ENCODE peak calls at places on chromosomes 16 and 17, in six cellular contexts. W, U, A, S, X and M are unnamed samples.

GRCh38 chr17:10243905-10244844 is 45.8 kb upstream of the GAS7 start:
- DNase-seq in W (peak), U (no peak), A (no peak), S (no peak), X (no peak), M (peak)

GRCh38 chr16:89572478-89573205 is 2.9 kb upstream of the CPNE7 start:
- DNase-seq in W (no peak), U (no peak), A (no peak), S (no peak), X (no peak), M (no peak)

GRCh38 chr17:8835631-8836364 is 31.7 kb downstream of the PIK3R6 start:
- DNase-seq in W (no peak), U (no peak), A (peak), S (no peak), X (no peak), M (no peak)

GRCh38 chr16:28974007-28974436 is 556 bp upstream of the SPNS1 start:
- DNase-seq in W (peak), U (peak), A (peak), S (peak), X (peak), M (peak)

GRCh38 chr16:89620406-89620841 is 7.0 kb downstream of the DPEP1 start:
- DNase-seq in W (no peak), U (no peak), A (no peak), S (no peak), X (no peak), M (no peak)

GRCh38 chr16:68909099-68909733 is 65.9 kb downstream of the TANGO6 start:
- DNase-seq in W (no peak), U (no peak), A (no peak), S (peak), X (no peak), M (no peak)

GRCh38 chr17:36131436-36131835 is 27.8 kb downstream of the CCL4 start:
- DNase-seq in W (no peak), U (no peak), A (no peak), S (no peak), X (no peak), M (no peak)

GRCh38 chr17:73546770-73547345 is 97.4 kb downstream of the SDK2 start:
- DNase-seq in W (no peak), U (peak), A (no peak), S (peak), X (no peak), M (peak)

GRCh38 chr17:64384253-64385186 is 6.1 kb downstream of the PECAM1 start:
- DNase-seq in W (peak), U (no peak), A (no peak), S (no peak), X (peak), M (no peak)

GRCh38 chr16:83113317-83113716 is 486.5 kb downstream of the CDH13 start:
- DNase-seq in W (no peak), U (no peak), A (no peak), S (no peak), X (no peak), M (no peak)

GRCh38 chr17:43756176-43756575 is 2.4 kb downstream of the SOST start:
- DNase-seq in W (no peak), U (no peak), A (no peak), S (no peak), X (no peak), M (no peak)

GRCh38 chr16:69561901-69562300 is 3.9 kb upstream of the NFAT5 start:
- DNase-seq in W (no peak), U (no peak), A (no peak), S (no peak), X (no peak), M (no peak)

GRCh38 chr17:19747159-19747719 is 859 bp downstream of the ALDH3A1 start:
- DNase-seq in W (no peak), U (no peak), A (no peak), S (no peak), X (no peak), M (no peak)

GRCh38 chr17:19750835-19751234 is 2.7 kb upstream of the ALDH3A1 start:
- DNase-seq in W (no peak), U (no peak), A (no peak), S (no peak), X (no peak), M (peak)

GRCh38 chr17:19750020-19750572 is 2.0 kb upstream of the ALDH3A1 start:
- DNase-seq in W (no peak), U (peak), A (no peak), S (no peak), X (no peak), M (no peak)

GRCh38 chr17:19747829-19748806 is at the start of gene ALDH3A1:
- DNase-seq in W (no peak), U (peak), A (no peak), S (no peak), X (no peak), M (peak)

DNA sequence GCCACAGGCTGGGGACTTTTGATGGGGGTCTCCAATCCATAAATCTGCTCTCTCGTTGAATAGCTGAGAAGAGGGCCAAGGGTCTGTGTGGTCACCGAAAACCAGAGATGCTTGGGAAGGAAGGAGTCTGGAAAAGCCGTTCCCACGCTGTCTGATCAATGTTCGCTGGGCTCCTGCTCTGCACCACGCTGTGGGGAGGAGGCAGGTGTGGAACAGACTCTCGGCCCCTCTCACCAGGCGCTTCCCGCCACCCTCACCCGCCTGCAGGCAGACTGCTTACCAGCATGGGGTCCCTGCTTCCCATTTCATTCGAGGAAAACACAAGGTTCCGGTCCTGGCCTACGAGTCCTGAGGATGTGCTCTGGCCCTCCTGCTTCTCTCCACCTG is 702 bp upstream of the ALDH3A1 start:
- DNase-seq in W (no peak), U (no peak), A (no peak), S (no peak), X (no peak), M (no peak)
- H3K4me3 ChIP-seq in W (no peak), U (no peak), A (no peak), S (no peak), X (no peak), M (no peak)

GRCh38 chr16:1565083-1565805 is 31.8 kb downstream of the TMEM204 start:
- DNase-seq in W (peak), U (no peak), A (no peak), S (no peak), X (no peak), M (no peak)

GRCh38 chr16:1563786-1564185 is 30.3 kb downstream of the TMEM204 start:
- DNase-seq in W (no peak), U (no peak), A (no peak), S (no peak), X (no peak), M (no peak)

GRCh38 chr16:1571012-1571671 is 37.7 kb downstream of the TMEM204 start:
- DNase-seq in W (no peak), U (no peak), A (no peak), S (no peak), X (no peak), M (no peak)

GRCh38 chr16:1564325-1564724 is 30.9 kb downstream of the TMEM204 start:
- DNase-seq in W (no peak), U (no peak), A (no peak), S (no peak), X (no peak), M (no peak)

GRCh38 chr16:1567988-1568387 is 34.5 kb downstream of the TMEM204 start:
- DNase-seq in W (no peak), U (no peak), A (no peak), S (no peak), X (no peak), M (no peak)
- H3K4me3 ChIP-seq in W (no peak), U (no peak), A (no peak), S (no peak), X (no peak), M (no peak)

GRCh38 chr17:67818110-67819002 is 6.9 kb upstream of the BPTF start:
- DNase-seq in W (no peak), U (no peak), A (no peak), S (no peak), X (no peak), M (no peak)
- H3K4me3 ChIP-seq in W (no peak), U (no peak), A (no peak), S (no peak), X (no peak), M (no peak)

DNA sequence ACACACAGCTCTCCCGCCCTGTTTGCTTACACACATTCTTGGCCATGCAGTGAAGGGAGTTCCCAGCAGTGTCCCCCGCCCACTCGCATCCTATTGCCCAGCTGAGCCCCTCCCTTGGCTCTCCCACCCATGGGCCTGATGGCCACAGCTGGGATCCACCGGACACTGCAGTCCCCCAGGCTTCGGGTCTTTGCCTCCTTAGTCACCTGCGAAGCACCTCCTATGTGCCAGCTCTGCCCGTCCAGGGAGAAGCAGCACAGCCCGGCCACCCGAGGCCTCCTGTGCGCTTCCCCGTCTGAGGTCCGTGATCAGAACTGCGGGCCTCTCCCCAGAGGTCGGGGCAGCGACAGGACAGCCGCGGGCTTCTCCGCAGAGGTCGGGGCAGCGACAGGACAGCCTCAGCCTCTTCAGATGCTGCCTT is 136.9 kb downstream of the BANP start:
- DNase-seq in W (no peak), U (peak), A (peak), S (no peak), X (no peak), M (no peak)
- H3K4me3 ChIP-seq in W (no peak), U (no peak), A (no peak), S (no peak), X (no peak), M (no peak)

DNA sequence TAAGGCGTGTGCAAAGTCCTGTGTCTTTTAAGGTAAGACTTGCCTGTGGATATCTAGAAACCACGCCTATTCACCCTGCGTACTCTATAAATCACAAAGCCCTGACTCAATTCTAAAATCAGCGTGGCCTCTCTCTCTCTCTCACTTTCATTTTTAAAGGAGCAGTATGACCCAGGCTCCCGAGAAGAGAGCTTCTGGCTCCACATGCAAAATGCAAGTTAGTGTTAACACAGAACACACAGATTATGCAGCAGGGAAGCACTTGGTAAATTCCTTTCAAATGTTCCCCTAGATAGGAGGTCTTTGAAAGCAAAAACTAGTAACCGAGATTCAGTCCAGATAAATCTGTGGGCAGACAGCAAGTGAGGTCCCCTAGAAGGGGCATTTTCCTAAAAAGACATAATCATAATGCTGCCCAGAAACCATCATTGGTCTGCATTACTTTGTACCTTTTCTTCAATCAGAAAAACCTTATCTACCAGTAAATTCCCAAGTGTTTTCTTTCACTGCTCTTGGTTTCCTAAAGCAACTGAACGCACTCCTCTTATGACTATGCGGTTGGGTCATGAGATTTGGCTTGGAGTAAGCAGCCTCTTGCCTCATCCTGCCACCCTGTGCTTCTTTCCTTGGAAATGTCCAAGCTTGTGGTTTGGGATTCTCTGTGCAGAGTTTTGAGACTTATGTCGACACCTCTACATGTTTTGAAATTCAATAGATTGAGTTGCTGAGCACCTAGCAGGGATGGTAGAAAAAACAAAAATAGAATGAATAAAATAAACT is 31.7 kb upstream of the KCNJ2 start:
- DNase-seq in W (peak), U (no peak), A (peak), S (peak), X (peak), M (peak)
- H3K4me3 ChIP-seq in W (peak), U (peak), A (peak), S (no peak), X (peak), M (peak)